ENCODE peak calls at places on chromosomes 12 and 14, in four cellular contexts. I, S, E and K are unnamed samples.

GRCh38 chr12:121810833-121811433 is 7.1 kb downstream of the SETD1B start:
- DNase-seq in E (no peak), I (no peak), S (no peak), K (no peak)

GRCh38 chr14:87813211-87813610 is 179.8 kb downstream of the GALC start:
- DNase-seq in E (no peak), I (no peak), S (no peak), K (no peak)

GRCh38 chr12:68451261-68452091 is 119.3 kb upstream of the MDM1 start:
- DNase-seq in E (no peak), I (no peak), S (peak; percentile 57), K (no peak)

GRCh38 chr12:107467716-107468115 is 217.9 kb upstream of the PWP1 start:
- DNase-seq in I (peak; percentile 16), E (no peak), S (no peak), K (no peak)

GRCh38 chr14:103281496-103282231 is 52.4 kb upstream of the EIF5 start:
- DNase-seq in I (no peak), E (no peak), S (peak; percentile 56), K (no peak)

GRCh38 chr14:89255012-89255411 is 162.0 kb downstream of the FOXN3 start:
- DNase-seq in I (no peak), E (no peak), S (no peak), K (no peak)

GRCh38 chr12:120158351-120158750 is 36.2 kb downstream of the GCN1 start:
- DNase-seq in E (no peak), I (no peak), S (no peak), K (no peak)

GRCh38 chr12:70619471-70620152 is 17.6 kb downstream of the PTPRB start:
- DNase-seq in E (no peak), S (no peak), I (no peak), K (no peak)

GRCh38 chr12:11727133-11727664 is 77.7 kb downstream of the ETV6 start:
- DNase-seq in S (no peak), I (no peak), E (no peak), K (no peak)

GRCh38 chr14:23402296-23403138 is 5.6 kb downstream of the MYH6 start:
- DNase-seq in E (no peak), S (no peak), I (no peak), K (no peak)

GRCh38 chr14:50756300-50756699 is 74.7 kb downstream of the NIN start:
- DNase-seq in E (no peak), S (no peak), I (no peak), K (no peak)

GRCh38 chr12:102298022-102298421 is 100.4 kb upstream of the PMCH start:
- DNase-seq in E (no peak), S (no peak), I (no peak), K (no peak)

GRCh38 chr12:105960319-105961076 is 178.3 kb downstream of the NUAK1 start:
- DNase-seq in E (no peak), I (no peak), S (no peak), K (peak; percentile 64)

GRCh38 chr14:28407931-28408330 is 358.7 kb upstream of the FOXG1 start:
- DNase-seq in E (no peak), S (no peak), I (no peak), K (no peak)

GRCh38 chr14:91920526-91920925 is 27.0 kb downstream of the FBLN5 start:
- DNase-seq in E (no peak), S (no peak), I (no peak), K (no peak)

GRCh38 chr12:94386422-94386821 is 73.2 kb downstream of the CEP83 start:
- DNase-seq in I (no peak), E (no peak), S (peak; percentile 77), K (no peak)

GRCh38 chr12:110039085-110039807 is 9.1 kb downstream of the C12orf76 start:
- DNase-seq in E (no peak), S (peak; percentile 37), I (no peak), K (peak; percentile 60)

GRCh38 chr12:38544357-38545066 is 227.9 kb downstream of the ALG10B start:
- DNase-seq in S (no peak), I (no peak), E (no peak), K (no peak)

GRCh38 chr14:53109028-53109687 is 44.0 kb downstream of the DDHD1 start:
- DNase-seq in S (no peak), E (no peak), I (no peak), K (no peak)

GRCh38 chr12:28035483-28035882 is 63.0 kb upstream of the PTHLH start:
- DNase-seq in I (no peak), E (no peak), S (no peak), K (no peak)

GRCh38 chr12:39772708-39773665 is 153.4 kb upstream of the ABCD2 start:
- DNase-seq in I (no peak), S (peak; percentile 11), E (no peak), K (no peak)

GRCh38 chr14:94771906-94772468 is 2.1 kb upstream of the GSC start:
- DNase-seq in I (peak; percentile 35), S (no peak), E (no peak), K (no peak)

GRCh38 chr14:94769413-94770250 is at the start of gene GSC:
- DNase-seq in S (no peak), I (peak; percentile 62), E (no peak), K (peak; percentile 42)

GRCh38 chr14:94770815-94771190 is 890 bp upstream of the GSC start:
- DNase-seq in S (no peak), E (no peak), I (peak; percentile 6), K (no peak)

GRCh38 chr14:94770251-94770749 is 387 bp upstream of the GSC start:
- DNase-seq in E (no peak), S (no peak), I (peak; percentile 25), K (no peak)

GRCh38 chr14:94771191-94771905 is 1.4 kb upstream of the GSC start:
- DNase-seq in S (no peak), I (peak; percentile 64), E (no peak), K (no peak)
- H3K27me3 ChIP-seq in S (peaks cover 96% of the 10 kb centered on the region), I (peaks cover 100% of the 10 kb centered on the region), E (peaks cover 71% of the 10 kb centered on the region), K (peaks cover 52% of the 10 kb centered on the region)

GRCh38 chr12:1171657-1172056 is 180.6 kb downstream of the ERC1 start:
- DNase-seq in I (no peak), S (peak; percentile 20), E (no peak), K (no peak)
- TF ChIP-seq POLR2A in I (no peak), S (no peak), E (no peak), K (no peak)

GRCh38 chr14:65966188-65966587 is 520.0 kb upstream of the CCDC196 start:
- DNase-seq in I (no peak), S (no peak), E (no peak), K (no peak)

GRCh38 chr14:65961004-65961403 is 525.2 kb upstream of the CCDC196 start:
- DNase-seq in E (no peak), I (peak; percentile 83), S (peak; percentile 55), K (no peak)

GRCh38 chr14:65959563-65960024 is 526.6 kb upstream of the CCDC196 start:
- DNase-seq in S (no peak), E (no peak), I (no peak), K (no peak)

GRCh38 chr14:65958664-65959562 is 527.3 kb upstream of the CCDC196 start:
- DNase-seq in S (peak; percentile 10), E (no peak), I (no peak), K (no peak)

DNA sequence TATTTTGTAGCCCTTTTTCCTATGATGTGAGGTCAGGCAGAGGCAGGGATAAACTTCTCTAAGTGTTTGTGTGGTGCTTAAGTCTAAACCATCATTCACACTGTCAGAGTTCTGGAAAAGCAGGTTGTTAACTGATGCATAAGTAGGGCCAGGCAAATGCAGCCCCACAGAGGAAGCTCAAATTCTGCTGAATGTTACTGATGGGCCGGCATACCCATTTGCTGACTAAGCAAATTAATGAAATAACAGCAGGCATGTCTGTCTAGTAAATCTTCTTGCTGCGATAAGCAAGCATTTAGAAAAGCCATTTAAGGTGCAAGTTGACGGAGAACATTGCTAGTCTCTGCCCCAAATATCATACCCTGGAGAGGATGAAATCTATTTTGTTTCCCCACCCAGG is 523.2 kb upstream of the CCDC196 start:
- DNase-seq in I (no peak), S (no peak), E (no peak), K (no peak)
- H3K27me3 ChIP-seq in I (no peaks in the 10 kb centered on the region), S (peaks cover 7% of the 10 kb centered on the region), E (no peaks in the 10 kb centered on the region), K (peaks cover 2% of the 10 kb centered on the region)

GRCh38 chr12:124878795-124879516 is 15.3 kb upstream of the SCARB1 start:
- DNase-seq in E (no peak), S (no peak), I (no peak), K (no peak)

GRCh38 chr12:124888203-124888602 is 24.5 kb upstream of the SCARB1 start:
- DNase-seq in E (no peak), I (no peak), S (peak; percentile 64), K (no peak)

GRCh38 chr12:124883263-124883876 is 19.7 kb upstream of the SCARB1 start:
- DNase-seq in I (no peak), E (no peak), S (peak; percentile 46), K (no peak)

GRCh38 chr12:124881123-124881522 is 17.5 kb upstream of the SCARB1 start:
- DNase-seq in I (no peak), S (no peak), E (no peak), K (no peak)

GRCh38 chr12:124884587-124885438 is 21.1 kb upstream of the SCARB1 start:
- DNase-seq in E (no peak), S (no peak), I (peak; percentile 88), K (no peak)
- TF ChIP-seq POLR2A in E (no peak), S (no peak), I (no peak), K (no peak)

DNA sequence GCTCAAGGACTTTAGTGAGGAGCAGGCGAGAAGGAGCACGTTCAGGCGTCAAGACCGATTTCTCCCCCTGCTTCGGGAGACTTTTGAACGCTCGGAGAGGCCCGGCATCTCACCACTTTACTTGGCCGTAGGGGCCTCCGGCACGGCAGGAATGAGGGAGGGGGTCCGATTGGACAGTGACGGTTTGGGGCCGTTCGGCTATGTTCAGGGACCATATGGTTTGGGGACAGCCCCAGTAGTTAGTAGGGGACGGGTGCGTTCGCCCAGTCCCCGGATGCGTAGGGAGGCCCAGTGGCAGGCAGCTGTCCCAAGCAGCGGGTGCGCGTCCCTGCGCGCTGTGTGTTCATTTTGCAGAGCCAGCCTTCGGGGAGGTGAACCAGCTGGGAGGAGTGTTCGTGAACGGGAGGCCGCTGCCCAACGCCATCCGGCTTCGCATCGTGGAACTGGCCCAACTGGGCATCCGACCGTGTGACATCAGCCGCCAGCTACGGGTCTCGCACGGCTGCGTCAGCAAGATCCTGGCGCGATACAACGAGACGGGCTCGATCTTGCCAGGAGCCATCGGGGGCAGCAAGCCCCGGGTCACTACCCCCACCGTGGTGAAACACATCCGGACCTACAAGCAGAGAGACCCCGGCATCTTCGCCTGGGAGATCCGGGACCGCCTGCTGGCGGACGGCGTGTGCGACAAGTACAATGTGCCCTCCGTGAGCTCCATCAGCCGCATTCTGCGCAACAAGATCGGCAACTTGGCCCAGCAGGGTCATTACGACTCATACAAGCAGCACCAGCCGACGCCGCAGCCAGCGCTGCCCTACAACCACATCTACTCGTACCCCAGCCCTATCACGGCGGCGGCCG is 1.1 kb downstream of the PAX9 start:
- DNase-seq in E (no peak), I (no peak), S (no peak), K (peak; percentile 65)
- H3K27me3 ChIP-seq in E (peaks cover 36% of the 10 kb centered on the region), I (peaks cover 100% of the 10 kb centered on the region), S (peaks cover 96% of the 10 kb centered on the region), K (no peaks in the 10 kb centered on the region)

DNA sequence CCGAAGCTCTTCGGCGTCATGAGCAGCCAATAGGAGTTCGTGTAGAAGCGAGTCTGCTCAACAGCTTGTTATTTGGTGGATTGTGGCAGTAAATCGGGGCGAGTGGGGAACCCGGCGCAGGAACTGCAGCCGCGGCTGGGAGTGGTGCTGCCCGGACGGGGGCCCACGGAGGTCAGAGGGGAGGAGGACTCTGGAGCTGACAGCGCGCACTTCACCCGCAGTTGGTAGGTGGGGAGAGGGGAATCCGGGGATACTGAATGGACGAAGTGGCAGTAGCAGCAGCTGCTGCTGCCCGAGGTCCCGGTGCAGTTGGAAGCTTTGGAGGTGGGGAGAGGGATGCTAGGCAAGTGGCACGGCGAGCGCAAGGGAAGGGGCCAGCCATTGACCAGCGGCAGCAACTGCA is at the start of gene ARID4A:
- DNase-seq in E (peak; percentile 94), I (peak; percentile 94), S (peak; percentile 95), K (no peak)
- TF ChIP-seq POLR2A in E (peak; percentile 90), I (peak; percentile 78), S (peak; percentile 99), K (peak; percentile 94)